ENCODE peak calls at places on chromosomes 7 and 10, in seven cellular contexts. M is adrenal gland, H is iPS DF 6.9, N is trophoblast cell, F is kidney epithelial cell, R is adipocyte, W is GM23338. D is an unnamed sample. For H3K27me3 and H3K36me3, the result is how much of the 10 kb centered on the place peaks cover.

GRCh38 chr10:48634198-48634983 is 29.5 kb upstream of the ARHGAP22 start:
- DNase-seq in H (no peak), R (peak), N (no peak), M (peak), W (no peak), F (peak), D (no peak)

GRCh38 chr10:91034494-91035157 is 113.7 kb upstream of the ANKRD1 start:
- DNase-seq in R (peak), H (no peak), F (peak), M (peak), N (no peak), W (peak), D (no peak)

GRCh38 chr7:108497082-108497725 is 28.7 kb downstream of the PNPLA8 start:
- DNase-seq in F (peak), R (peak), W (peak), N (peak), M (peak), H (peak), D (peak)

GRCh38 chr10:108521827-108522503 is 1357.5 kb upstream of the SORCS1 start:
- DNase-seq in F (no peak), W (peak), H (no peak), N (no peak), M (no peak), R (no peak), D (no peak)

GRCh38 chr10:130002606-130003005 is 38.5 kb upstream of the EBF3 start:
- DNase-seq in N (no peak), M (no peak), W (no peak), H (no peak), R (no peak), F (no peak), D (no peak)

GRCh38 chr10:101896466-101896865 is 52.9 kb upstream of the KCNIP2 start:
- DNase-seq in R (no peak), M (no peak), H (no peak), F (no peak), N (no peak), W (no peak), D (no peak)

GRCh38 chr7:156061689-156062255 is 249.5 kb upstream of the SHH start:
- DNase-seq in N (no peak), R (no peak), M (no peak), F (no peak), H (no peak), W (no peak), D (no peak)

GRCh38 chr10:115295213-115295805 is 202.1 kb downstream of the ATRNL1 start:
- DNase-seq in R (no peak), F (no peak), M (no peak), W (no peak), H (no peak), N (no peak), D (no peak)

GRCh38 chr10:124095096-124095495 is 1.7 kb upstream of the CHST15 start:
- DNase-seq in N (no peak), F (no peak), W (no peak), R (no peak), H (no peak), M (no peak), D (no peak)

GRCh38 chr10:69141304-69141703 is 17.3 kb downstream of the VPS26A start:
- DNase-seq in M (no peak), H (no peak), W (no peak), R (no peak), F (no peak), N (no peak), D (no peak)

GRCh38 chr7:3439333-3440030 is 138.4 kb downstream of the SDK1 start:
- DNase-seq in N (peak), W (no peak), F (peak), R (peak), H (no peak), M (no peak), D (no peak)

GRCh38 chr10:78811174-78811573 is 257.6 kb upstream of the ZMIZ1 start:
- DNase-seq in W (no peak), H (no peak), M (no peak), F (no peak), R (no peak), N (no peak), D (no peak)

GRCh38 chr7:134941947-134942346 is 44.4 kb upstream of the AGBL3 start:
- DNase-seq in F (no peak), M (no peak), R (no peak), N (no peak), H (no peak), W (peak), D (no peak)

GRCh38 chr7:55476071-55476803 is 96.1 kb downstream of the VOPP1 start:
- DNase-seq in F (no peak), W (no peak), H (no peak), M (peak), R (peak), N (peak), D (peak)

GRCh38 chr10:35384265-35384868 is 48.1 kb downstream of the CCNY start:
- DNase-seq in F (no peak), N (no peak), W (no peak), R (no peak), M (no peak), H (no peak), D (no peak)

GRCh38 chr10:23095404-23095965 is at the start of gene MSRB2:
- DNase-seq in R (peak), N (peak), W (peak), H (no peak), F (peak), M (peak), D (peak)

GRCh38 chr7:120950026-120950538 is 495 bp upstream of the ING3 start:
- DNase-seq in R (no peak), W (no peak), M (no peak), N (no peak), F (no peak), H (no peak), D (no peak)

GRCh38 chr7:108459922-108460551 is 3.8 kb upstream of the NRCAM start:
- DNase-seq in N (no peak), M (peak), F (no peak), W (peak), R (peak), H (no peak), D (peak)

GRCh38 chr10:101438881-101439391 is 85.0 kb downstream of the BTRC start:
- DNase-seq in H (no peak), W (no peak), R (no peak), M (no peak), N (no peak), F (no peak), D (no peak)

GRCh38 chr10:12556057-12556456 is 206.7 kb downstream of the CAMK1D start:
- DNase-seq in H (no peak), R (no peak), M (no peak), F (peak), W (no peak), N (no peak), D (no peak)

GRCh38 chr10:3777876-3778707 is 6.9 kb downstream of the KLF6 start:
- DNase-seq in W (no peak), F (no peak), R (no peak), M (no peak), N (no peak), H (no peak), D (no peak)

GRCh38 chr7:142935941-142936565 is 2.5 kb upstream of the TRPV5 start:
- DNase-seq in W (no peak), F (no peak), M (no peak), N (no peak), H (no peak), R (no peak), D (peak)

GRCh38 chr10:76711374-76711997 is 926.1 kb downstream of the KCNMA1 start:
- DNase-seq in W (no peak), R (no peak), N (no peak), M (no peak), F (no peak), H (no peak), D (no peak)

GRCh38 chr10:18473424-18474110 is 177.8 kb downstream of the NSUN6 start:
- DNase-seq in H (no peak), R (no peak), N (no peak), F (no peak), W (no peak), M (peak), D (no peak)

GRCh38 chr7:111855161-111855841 is 293.0 kb upstream of the IMMP2L start:
- DNase-seq in W (peak), F (peak), N (peak), H (no peak), R (peak), M (no peak), D (peak)

GRCh38 chr10:117217196-117217761 is 20.0 kb downstream of the KCNK18 start:
- DNase-seq in H (no peak), F (no peak), R (no peak), N (no peak), W (peak), M (no peak), D (peak)

GRCh38 chr10:117215079-117215478 is 17.8 kb downstream of the KCNK18 start:
- DNase-seq in H (no peak), R (no peak), W (no peak), F (no peak), N (no peak), M (no peak), D (no peak)

GRCh38 chr10:117214401-117214800 is 17.1 kb downstream of the KCNK18 start:
- DNase-seq in H (no peak), R (no peak), W (no peak), F (peak), N (no peak), M (no peak), D (no peak)

GRCh38 chr10:117216611-117217195 is 19.4 kb downstream of the KCNK18 start:
- DNase-seq in R (peak), W (peak), N (peak), H (no peak), M (peak), F (no peak), D (peak)

GRCh38 chr10:117216028-117216427 is 18.7 kb downstream of the KCNK18 start:
- DNase-seq in M (peak), W (no peak), F (no peak), H (no peak), N (no peak), R (no peak), D (peak)
- H3K27me3 ChIP-seq in M (under half), W (under half), F (under half), H (under half), N (under half), R (half or more), D (under half)

GRCh38 chr10:5945203-5945534 is 32.2 kb downstream of the IL15RA start:
- DNase-seq in W (no peak), N (no peak), H (no peak), M (no peak), F (no peak), R (no peak), D (peak)
- H3K4me3 ChIP-seq in W (no peak), N (no peak), H (no peak), M (no peak), F (no peak), R (peak), D (no peak)

DNA sequence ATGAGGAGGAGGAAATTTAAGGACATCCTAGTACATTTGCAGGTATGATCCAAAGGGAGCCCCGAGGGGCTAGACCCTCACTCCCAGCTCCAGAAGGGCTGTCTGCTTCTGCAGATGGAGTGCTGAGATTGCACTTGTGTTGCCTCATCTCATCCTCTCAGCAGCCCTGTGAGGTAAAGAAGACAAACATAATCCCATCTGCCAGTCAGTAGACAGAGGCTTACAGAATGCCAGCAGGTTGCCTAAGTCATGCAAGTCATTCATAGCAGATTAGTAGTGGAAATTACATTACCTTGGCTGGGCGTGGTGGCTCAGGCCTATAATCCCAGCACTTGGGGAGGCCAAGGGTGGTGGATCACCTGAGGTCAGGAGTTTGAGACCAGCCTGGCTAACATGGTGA is 45.4 kb downstream of the BLVRA start:
- DNase-seq in R (no peak), F (no peak), H (no peak), W (no peak), M (no peak), N (no peak), D (no peak)
- H3K36me3 ChIP-seq in R (half or more), F (under half), H (under half), W (under half), M (under half), N (under half), D (under half)

DNA sequence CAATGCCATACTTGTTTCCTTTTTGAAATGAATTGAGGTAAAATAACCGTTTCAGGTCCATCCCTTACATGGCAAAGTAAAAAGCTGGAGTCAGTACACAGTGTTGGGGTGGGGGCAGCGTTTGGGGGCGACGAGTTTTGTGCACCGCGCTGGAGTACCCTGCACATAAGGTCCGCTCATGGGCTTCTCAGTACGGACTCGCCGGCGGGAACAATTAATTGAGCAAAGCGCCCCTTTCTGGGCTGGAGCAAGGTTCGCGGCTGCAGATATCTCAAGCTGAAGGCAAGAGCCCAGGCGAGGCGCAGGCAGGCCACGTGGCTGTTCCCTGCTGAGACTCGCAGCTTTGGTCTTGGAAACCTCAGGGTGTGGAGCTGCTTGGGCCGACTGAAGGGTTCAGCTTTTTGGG is 1.5 kb upstream of the TWIST1 start:
- DNase-seq in R (peak), M (no peak), N (no peak), H (no peak), W (peak), F (no peak), D (peak)
- H3K27me3 ChIP-seq in R (under half), M (under half), N (under half), H (under half), W (half or more), F (under half), D (half or more)

GRCh38 chr10:106327747-106328146 is 836.8 kb downstream of the SORCS1 start:
- DNase-seq in H (no peak), M (no peak), N (no peak), F (no peak), W (no peak), R (no peak), D (no peak)
- H3K4me3 ChIP-seq in H (no peak), M (no peak), N (no peak), F (no peak), W (no peak), R (no peak), D (no peak)

GRCh38 chr10:112213836-112214235 is 30.3 kb upstream of the GPAM start:
- DNase-seq in R (no peak), F (no peak), M (no peak), N (no peak), H (no peak), W (no peak), D (no peak)
- H3K36me3 ChIP-seq in R (under half), F (under half), M (under half), N (under half), H (under half), W (under half), D (under half)

DNA sequence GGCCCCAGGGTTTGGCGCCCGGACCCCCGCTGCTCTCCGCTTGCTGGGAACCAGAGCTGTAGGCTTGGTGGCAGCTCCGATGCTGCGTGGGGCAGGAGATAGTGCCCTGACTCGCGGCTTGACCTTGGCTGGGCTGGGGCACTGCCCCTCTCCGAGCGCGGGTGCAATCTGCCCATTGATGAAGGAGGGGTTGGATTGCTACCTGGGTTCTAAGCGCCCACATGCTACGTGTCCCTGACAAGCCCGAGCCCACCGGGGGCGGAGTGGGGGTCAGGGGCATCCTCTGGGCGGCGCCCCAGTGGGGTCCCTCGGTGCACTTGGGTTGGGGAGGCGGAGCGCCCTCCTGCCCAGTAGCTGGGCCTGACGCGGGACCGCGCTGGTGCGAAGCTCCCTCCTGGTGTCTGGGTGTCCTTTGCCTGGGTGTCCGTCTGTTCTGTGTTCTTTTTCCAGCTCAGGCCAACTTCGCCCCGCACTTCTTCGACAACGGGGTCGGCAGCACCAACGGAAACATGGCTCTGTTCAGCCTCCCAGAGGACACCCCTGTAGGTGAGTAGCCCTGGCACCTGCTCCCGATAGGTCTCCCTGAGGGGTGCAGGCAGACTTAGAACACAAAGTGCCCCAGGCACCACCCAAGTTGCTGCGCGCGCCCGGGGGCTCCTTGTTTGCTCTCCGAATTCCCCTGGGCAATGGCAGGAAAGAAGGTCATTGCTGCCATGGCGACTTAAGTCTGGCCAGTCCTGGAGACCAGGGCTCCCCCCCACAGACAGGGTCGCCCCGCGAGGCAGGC is 900 bp downstream of the CDHR1 start:
- DNase-seq in F (no peak), R (no peak), M (no peak), H (no peak), N (no peak), W (no peak), D (peak)
- H3K27me3 ChIP-seq in F (under half), R (half or more), M (under half), H (under half), N (under half), W (under half), D (under half)